ENCODE peak calls at places on chromosome 21, in four cellular contexts. D is HL-60, L is left ventricle myocardium inferior, V is kidney tubule cell. O is an unnamed sample.

GRCh38 chr21:45257673-45258341 is 29.9 kb downstream of the POFUT2 start:
- DNase-seq in V (no peak), L (no peak), D (no peak), O (no peak)

GRCh38 chr21:36718951-36719501 is 20.1 kb downstream of the SIM2 start:
- DNase-seq in L (no peak), V (peak), D (no peak), O (peak)

GRCh38 chr21:15063821-15064575 is 802 bp downstream of the NRIP1 start:
- DNase-seq in D (no peak), L (peak), V (peak), O (peak)

GRCh38 chr21:41232055-41232454 is 64.1 kb downstream of the BACE2 start:
- DNase-seq in D (peak), V (no peak), L (no peak), O (no peak)

GRCh38 chr21:42250422-42251403 is 31.8 kb downstream of the ABCG1 start:
- DNase-seq in D (no peak), L (no peak), V (no peak), O (no peak)

GRCh38 chr21:46057111-46057709 is 40.7 kb upstream of the COL6A2 start:
- DNase-seq in L (no peak), V (no peak), D (no peak), O (peak)

GRCh38 chr21:32143222-32143939 is 135.5 kb downstream of the MIS18A start:
- DNase-seq in L (peak), D (no peak), V (no peak), O (peak)

GRCh38 chr21:38920631-38921398 is 115.1 kb downstream of the ETS2 start:
- DNase-seq in D (no peak), V (no peak), L (no peak), O (no peak)

GRCh38 chr21:27454234-27454633 is 487.3 kb upstream of the ADAMTS5 start:
- DNase-seq in L (no peak), V (no peak), D (no peak), O (no peak)

GRCh38 chr21:34939673-34940321 is 109.3 kb downstream of the RUNX1 start:
- DNase-seq in V (no peak), D (peak), L (no peak), O (no peak)

GRCh38 chr21:45019076-45019886 is 55.1 kb upstream of the ADARB1 start:
- DNase-seq in D (no peak), L (peak), V (no peak), O (peak)

GRCh38 chr21:32844653-32845443 is 73.3 kb upstream of the PAXBP1 start:
- DNase-seq in L (no peak), V (peak), D (peak), O (no peak)

GRCh38 chr21:16741228-16741665 is 771.6 kb upstream of the CXADR start:
- DNase-seq in L (peak), V (no peak), D (no peak), O (no peak)

GRCh38 chr21:28308516-28308915 is 684.2 kb downstream of the LTN1 start:
- DNase-seq in V (peak), D (no peak), L (no peak), O (no peak)

GRCh38 chr21:44681861-44682579 is at the start of gene KRTAP12-1:
- DNase-seq in L (no peak), V (no peak), D (no peak), O (no peak)

GRCh38 chr21:45447821-45448220 is 42.9 kb downstream of the COL18A1 start:
- DNase-seq in V (peak), D (no peak), L (no peak), O (no peak)

GRCh38 chr21:25329227-25329626 is 278.1 kb downstream of the MRPL39 start:
- DNase-seq in V (peak), D (no peak), L (no peak), O (no peak)

GRCh38 chr21:42218836-42219605 is at the start of gene ABCG1:
- DNase-seq in V (no peak), L (peak), D (no peak), O (peak)

GRCh38 chr21:42162831-42163510 is 56.0 kb upstream of the ABCG1 start:
- DNase-seq in D (no peak), V (peak), L (no peak), O (no peak)

GRCh38 chr21:45522986-45523385 is 19.3 kb downstream of the SLC19A1 start:
- DNase-seq in L (no peak), V (no peak), D (no peak), O (peak)

GRCh38 chr21:42892582-42892930 is 553 bp upstream of the NDUFV3 start:
- DNase-seq in L (no peak), V (no peak), D (no peak), O (no peak)

GRCh38 chr21:33339135-33339534 is 14.4 kb downstream of the IFNAR1 start:
- DNase-seq in V (no peak), L (no peak), D (no peak), O (no peak)

GRCh38 chr21:41678944-41679343 is 87.9 kb downstream of the RIPK4 start:
- DNase-seq in L (peak), D (no peak), V (peak), O (peak)

GRCh38 chr21:25664462-25665070 is 25.5 kb downstream of the JAM2 start:
- DNase-seq in D (no peak), L (peak), V (no peak), O (no peak)